ENCODE peak calls at places on chromosomes 13 and 19, in five cellular contexts. B is psoas muscle, W is endothelial cell of umbilical vein, M is endodermal cell, Y is osteoblast. O is an unnamed sample.

GRCh38 chr19:1350861-1351260 is 32.8 kb upstream of the NDUFS7 start:
- DNase-seq in B (no peak), W (no peak), M (no peak), Y (no peak), O (no peak)

GRCh38 chr13:33110713-33111413 is 94.6 kb downstream of the KL start:
- DNase-seq in B (no peak), W (peak; percentile 74), M (no peak), Y (no peak), O (no peak)

GRCh38 chr13:76638882-76639281 is 247.3 kb downstream of the KCTD12 start:
- DNase-seq in B (no peak), W (no peak), M (no peak), Y (no peak), O (no peak)

GRCh38 chr13:111516712-111517640 is 196.5 kb downstream of the TEX29 start:
- DNase-seq in B (no peak), W (no peak), M (peak; percentile 61), Y (no peak), O (no peak)

GRCh38 chr13:109862627-109863026 is 76.2 kb upstream of the IRS2 start:
- DNase-seq in B (no peak), W (no peak), M (no peak), Y (no peak), O (peak; percentile 11)

GRCh38 chr19:32924200-32924599 is 47.6 kb downstream of the CEP89 start:
- DNase-seq in B (no peak), W (no peak), M (no peak), Y (peak; percentile 73), O (no peak)

GRCh38 chr19:13289295-13289694 is 139.1 kb downstream of the IER2 start:
- DNase-seq in B (no peak), W (no peak), M (no peak), Y (no peak), O (no peak)

GRCh38 chr13:46633416-46633815 is 80.4 kb downstream of the LRCH1 start:
- DNase-seq in B (no peak), W (no peak), M (no peak), Y (peak; percentile 65), O (no peak)

GRCh38 chr13:34372581-34372980 is 554.6 kb downstream of the RFC3 start:
- DNase-seq in B (no peak), W (no peak), M (no peak), Y (no peak), O (no peak)

GRCh38 chr13:44703371-44703770 is 127.2 kb upstream of the TSC22D1 start:
- DNase-seq in B (no peak), W (no peak), M (no peak), Y (peak; percentile 85), O (no peak)

GRCh38 chr19:35388277-35389054 is 17.6 kb downstream of the GPR42 start:
- DNase-seq in B (no peak), W (no peak), M (no peak), Y (no peak), O (no peak)

GRCh38 chr13:92510416-92510815 is 716.2 kb upstream of the GPC6 start:
- DNase-seq in B (no peak), W (no peak), M (no peak), Y (no peak), O (no peak)

GRCh38 chr19:32869369-32870153 is at the start of gene SLC7A9:
- DNase-seq in B (peak; percentile 23), W (no peak), M (no peak), Y (peak; percentile 72), O (no peak)

GRCh38 chr13:73385848-73386247 is 327.0 kb downstream of the KLF5 start:
- DNase-seq in B (no peak), W (no peak), M (no peak), Y (no peak), O (no peak)

GRCh38 chr13:76293346-76293745 is 592.9 kb downstream of the KCTD12 start:
- DNase-seq in B (no peak), W (peak; percentile 89), M (no peak), Y (peak; percentile 49), O (no peak)

GRCh38 chr19:12938536-12939291 is at the start of gene CALR:
- DNase-seq in B (peak; percentile 78), W (peak; percentile 45), M (no peak), Y (peak; percentile 84), O (no peak)

GRCh38 chr19:38731654-38732301 is 12.5 kb downstream of the CAPN12 start:
- DNase-seq in B (no peak), W (no peak), M (peak; percentile 49), Y (peak; percentile 87), O (no peak)

GRCh38 chr13:112583592-112584277 is 4.2 kb downstream of the TUBGCP3 start:
- DNase-seq in B (no peak), W (no peak), M (no peak), Y (no peak), O (no peak)

GRCh38 chr19:41263042-41263849 is 926 bp upstream of the HNRNPUL1 start:
- DNase-seq in B (peak; percentile 86), W (no peak), M (peak; percentile 80), Y (peak; percentile 86), O (no peak)

GRCh38 chr19:16605552-16605951 is 22.5 kb downstream of the MED26 start:
- DNase-seq in B (peak; percentile 81), W (peak; percentile 32), M (no peak), Y (peak; percentile 77), O (no peak)

GRCh38 chr19:1745589-1746031 is 7.7 kb upstream of the ONECUT3 start:
- DNase-seq in B (no peak), W (no peak), M (peak; percentile 73), Y (no peak), O (peak; percentile 49)

GRCh38 chr19:6996810-6997209 is 24.4 kb downstream of the MBD3L2B start:
- DNase-seq in B (no peak), W (no peak), M (no peak), Y (no peak), O (no peak)

GRCh38 chr19:1183543-1184172 is 9.6 kb upstream of the SBNO2 start:
- DNase-seq in B (peak; percentile 46), W (peak; percentile 48), M (peak; percentile 73), Y (peak; percentile 82), O (no peak)

GRCh38 chr13:19967619-19968018 is 9.1 kb downstream of the ZMYM2 start:
- DNase-seq in B (no peak), W (peak; percentile 18), M (no peak), Y (peak; percentile 25), O (no peak)

GRCh38 chr19:55602104-55603001 is 2.3 kb downstream of the ZNF524 start:
- DNase-seq in B (peak; percentile 63), W (no peak), M (no peak), Y (peak; percentile 58), O (no peak)

DNA sequence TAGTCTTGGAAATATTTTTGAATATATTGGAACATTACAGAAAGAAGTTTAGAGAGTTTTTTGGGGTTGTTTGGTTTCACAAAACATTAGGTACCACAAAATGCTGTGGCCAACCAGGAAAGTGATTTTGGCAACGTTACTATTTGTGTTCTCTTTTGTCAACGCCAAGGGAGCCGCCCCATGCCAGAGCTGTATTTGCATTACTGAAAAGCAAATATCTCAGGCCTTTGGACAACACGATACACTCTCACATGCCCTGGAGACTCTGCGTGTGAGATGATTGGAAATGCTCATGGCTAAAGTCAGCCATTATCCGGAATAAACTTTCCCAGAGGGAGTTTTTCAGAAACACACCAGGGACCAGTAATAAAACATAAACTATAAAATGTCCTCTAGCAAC is 324.6 kb downstream of the SHISA2 start:
- DNase-seq in B (no peak), W (no peak), M (no peak), Y (no peak), O (no peak)
- H3K4me3 ChIP-seq in B (no peak overlapping the region), W (no peak overlapping the region), M (no peak overlapping the region), Y (no peak overlapping the region), O (no peak overlapping the region)

DNA sequence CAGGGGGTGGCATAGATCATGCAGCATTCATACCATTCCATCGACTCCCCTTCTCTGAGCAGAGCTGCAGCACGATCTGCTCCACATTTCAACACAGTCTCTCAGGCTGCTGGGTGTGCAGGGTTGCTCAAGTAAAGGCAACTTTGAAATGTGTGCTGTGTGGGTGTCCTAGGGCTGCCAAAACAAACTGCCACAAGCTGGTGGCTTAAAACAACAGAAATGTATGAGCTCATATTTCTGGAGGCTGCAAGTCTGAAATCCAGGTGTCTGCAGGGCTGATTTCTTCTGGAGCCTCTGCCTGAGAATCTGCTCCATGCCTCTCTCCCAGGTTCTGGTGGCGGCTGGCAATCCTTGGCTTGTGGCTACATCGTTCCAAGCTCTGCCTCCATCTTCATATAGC is 63.7 kb upstream of the WDFY2 start:
- DNase-seq in B (no peak), W (no peak), M (no peak), Y (peak; percentile 79), O (no peak)
- H3K4me1 ChIP-seq in B (no peaks in the 10 kb centered on the region), W (no peaks in the 10 kb centered on the region), M (no peaks in the 10 kb centered on the region), Y (peaks cover 51% of the 10 kb centered on the region), O (peaks cover 40% of the 10 kb centered on the region)

GRCh38 chr19:46471116-46471733 is at the start of gene PNMA8A:
- DNase-seq in B (peak; percentile 79), W (peak; percentile 54), M (peak; percentile 96), Y (peak; percentile 94), O (peak; percentile 66)
- TF ChIP-seq CTCF in B (no peak), W (no peak), M (peak; percentile 27), Y (peak; percentile 19), O (no peak)

DNA sequence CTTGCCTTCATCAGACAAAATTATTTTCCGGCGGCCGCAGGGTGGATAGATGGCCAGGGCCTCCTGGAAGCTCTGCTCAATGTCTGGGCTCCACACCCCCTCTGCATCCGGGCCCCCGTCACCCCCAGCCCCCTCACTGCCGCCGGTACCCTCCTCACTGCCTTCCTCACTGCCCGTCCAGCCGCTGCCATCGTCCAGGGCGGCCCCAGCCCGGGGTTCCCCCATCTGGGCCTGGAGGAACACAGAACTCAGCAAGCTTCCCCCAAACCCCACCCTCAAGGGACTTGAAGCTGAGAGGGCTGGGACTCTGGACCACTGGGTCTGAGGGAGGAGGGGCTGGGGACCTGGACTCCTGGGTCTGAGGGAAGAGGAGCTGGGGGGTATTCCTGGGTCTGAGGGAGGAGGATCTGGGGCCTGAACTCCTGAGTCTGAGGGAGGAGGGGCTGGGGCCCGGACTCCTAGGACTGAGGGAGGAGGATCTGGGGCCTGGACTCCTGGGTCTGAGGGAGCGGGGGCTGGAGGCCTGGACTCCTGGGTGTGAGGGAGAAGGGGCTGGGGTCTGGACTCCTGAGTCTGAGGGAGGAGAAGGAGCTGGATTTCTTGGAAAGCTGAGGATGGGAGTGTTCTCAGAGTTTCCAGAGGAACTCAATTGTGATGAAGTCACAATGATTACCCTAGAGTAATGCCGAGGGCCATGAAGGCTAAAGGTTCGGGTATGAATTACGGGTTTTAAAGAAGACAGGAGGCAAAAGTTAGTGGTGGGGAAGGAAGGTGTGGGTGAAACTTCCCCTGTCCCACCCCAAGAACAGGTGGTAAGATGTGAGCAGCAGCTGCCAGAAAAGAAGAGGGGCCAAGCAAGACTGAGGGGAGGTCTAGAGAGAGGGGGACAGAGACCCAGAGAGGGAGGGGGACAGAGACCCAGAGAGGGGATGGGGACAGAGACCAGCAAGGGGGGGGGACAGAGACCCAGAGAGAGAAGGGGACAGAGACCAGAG is 2.1 kb downstream of the TEAD2 start:
- DNase-seq in B (no peak), W (no peak), M (peak; percentile 26), Y (peak; percentile 83), O (no peak)
- H3K4me3 ChIP-seq in B (no peak overlapping the region), W (no peak overlapping the region), M (peak overlapping the region; percentile 95), Y (no peak overlapping the region), O (peak overlapping the region; percentile 84)

GRCh38 chr13:39493966-39494365 is 109.0 kb downstream of the LHFPL6 start:
- DNase-seq in B (no peak), W (no peak), M (peak; percentile 62), Y (no peak), O (no peak)
- H3K4me1 ChIP-seq in B (peaks cover 4% of the 10 kb centered on the region), W (no peaks in the 10 kb centered on the region), M (peaks cover 29% of the 10 kb centered on the region), Y (no peaks in the 10 kb centered on the region), O (peaks cover 59% of the 10 kb centered on the region)

O was measured in A673.